ENCODE peak calls at places on chromosomes 7 and 10, in four cellular contexts. One of them, this sample, is unnamed.

GRCh38 chr10:133567119-133567518 is 1.7 kb upstream of the SYCE1 start:
- DNase-seq in mesendoderm: no peak
- DNase-seq in Panc1: no peak
- DNase-seq in adrenal gland: no peak
- DNase-seq in this sample: no peak

GRCh38 chr10:71074176-71074755 is 138.1 kb upstream of the UNC5B start:
- DNase-seq in mesendoderm: peak
- DNase-seq in Panc1: no peak
- DNase-seq in adrenal gland: no peak
- DNase-seq in this sample: peak

GRCh38 chr10:38143587-38143986 is 49.5 kb downstream of the ZNF37A start:
- DNase-seq in mesendoderm: no peak
- DNase-seq in Panc1: no peak
- DNase-seq in adrenal gland: no peak
- DNase-seq in this sample: no peak

GRCh38 chr7:27933691-27934565 is 194.0 kb downstream of the TAX1BP1 start:
- DNase-seq in mesendoderm: peak
- DNase-seq in Panc1: no peak
- DNase-seq in adrenal gland: no peak
- DNase-seq in this sample: no peak

GRCh38 chr10:95728535-95728934 is 27.4 kb upstream of the ENTPD1 start:
- DNase-seq in mesendoderm: no peak
- DNase-seq in Panc1: no peak
- DNase-seq in adrenal gland: peak
- DNase-seq in this sample: no peak

GRCh38 chr10:4130685-4131084 is 345.7 kb upstream of the KLF6 start:
- DNase-seq in mesendoderm: no peak
- DNase-seq in Panc1: no peak
- DNase-seq in adrenal gland: no peak
- DNase-seq in this sample: no peak

GRCh38 chr7:66258409-66258808 is 53.3 kb downstream of the TPST1 start:
- DNase-seq in mesendoderm: no peak
- DNase-seq in Panc1: no peak
- DNase-seq in adrenal gland: peak
- DNase-seq in this sample: no peak

GRCh38 chr10:124737708-124738107 is 6.5 kb downstream of the FAM53B start:
- DNase-seq in mesendoderm: no peak
- DNase-seq in Panc1: no peak
- DNase-seq in adrenal gland: no peak
- DNase-seq in this sample: no peak

GRCh38 chr7:47720141-47720906 is 138.4 kb upstream of the TNS3 start:
- DNase-seq in mesendoderm: no peak
- DNase-seq in Panc1: no peak
- DNase-seq in adrenal gland: peak
- DNase-seq in this sample: no peak

GRCh38 chr7:44976746-44977196 is 2.0 kb downstream of the MYO1G start:
- DNase-seq in mesendoderm: no peak
- DNase-seq in Panc1: no peak
- DNase-seq in adrenal gland: no peak
- DNase-seq in this sample: no peak

GRCh38 chr7:44974549-44974948 is 4.3 kb downstream of the MYO1G start:
- DNase-seq in mesendoderm: no peak
- DNase-seq in Panc1: no peak
- DNase-seq in adrenal gland: no peak
- DNase-seq in this sample: no peak

GRCh38 chr7:44975331-44976039 is 3.3 kb downstream of the MYO1G start:
- DNase-seq in mesendoderm: no peak
- DNase-seq in Panc1: no peak
- DNase-seq in adrenal gland: no peak
- DNase-seq in this sample: no peak

GRCh38 chr7:44977304-44977858 is 1.4 kb downstream of the MYO1G start:
- DNase-seq in mesendoderm: no peak
- DNase-seq in Panc1: no peak
- DNase-seq in adrenal gland: no peak
- DNase-seq in this sample: no peak

DNA sequence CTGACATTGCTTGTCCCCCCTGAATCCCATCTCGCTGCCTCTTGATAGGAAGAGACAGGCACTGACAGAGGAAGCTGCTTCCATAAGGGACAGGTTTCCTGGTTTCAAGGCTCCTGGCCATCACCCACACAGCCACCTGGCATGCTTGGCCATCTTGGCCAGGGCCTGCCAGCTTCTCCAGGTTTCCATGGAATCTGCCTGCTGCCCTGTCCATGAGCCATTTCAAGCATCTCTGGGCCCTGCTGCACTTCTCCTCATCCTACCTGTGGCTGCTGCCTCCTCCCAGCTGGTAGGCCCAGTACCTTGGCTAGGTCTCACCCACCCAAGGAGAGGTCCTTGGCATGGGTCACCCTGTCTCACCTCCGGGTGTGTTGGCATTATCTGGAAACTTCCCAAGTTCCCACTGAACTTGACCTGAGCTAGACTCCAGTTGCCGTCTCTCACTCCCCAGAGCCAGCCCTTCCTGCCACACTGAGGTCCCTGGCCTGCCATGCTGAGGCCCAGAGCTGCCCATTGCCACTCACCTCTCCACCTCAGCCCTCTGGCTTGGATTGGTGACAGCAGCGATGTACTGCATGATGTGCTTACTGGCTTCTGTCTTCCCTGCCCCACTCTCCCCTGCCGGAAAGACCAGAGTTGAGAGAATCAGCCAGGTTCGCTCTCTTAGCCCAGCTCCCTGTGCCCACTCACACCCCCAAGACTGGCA is 2.6 kb downstream of the MYO1G start:
- DNase-seq in mesendoderm: no peak
- DNase-seq in Panc1: no peak
- DNase-seq in adrenal gland: no peak
- DNase-seq in this sample: no peak
- H3K27ac ChIP-seq in mesendoderm: no peak
- H3K27ac ChIP-seq in Panc1: no peak
- H3K27ac ChIP-seq in adrenal gland: no peak
- H3K27ac ChIP-seq in this sample: no peak

DNA sequence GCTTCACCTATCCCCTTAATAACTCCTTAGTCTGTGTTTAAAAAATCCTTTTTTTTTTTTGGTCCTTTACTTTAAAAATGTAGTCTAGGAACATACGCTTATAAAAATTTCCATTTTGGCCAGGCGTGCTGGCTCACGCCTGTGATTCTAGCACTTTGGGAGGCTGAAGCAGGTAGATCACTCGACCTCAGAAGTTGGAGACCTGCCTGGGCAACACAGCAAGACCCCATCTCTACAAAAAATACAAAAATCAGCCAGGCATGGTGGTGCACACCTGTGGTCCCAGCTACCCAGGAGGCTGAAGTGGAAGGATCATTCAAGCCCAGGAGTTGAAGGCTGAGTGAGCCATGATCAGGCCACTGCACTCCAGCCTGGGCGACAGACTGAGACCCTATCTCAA is 14.8 kb downstream of the KAZALD1 start:
- DNase-seq in mesendoderm: no peak
- DNase-seq in Panc1: no peak
- DNase-seq in adrenal gland: no peak
- DNase-seq in this sample: no peak
- H3K27ac ChIP-seq in mesendoderm: no peak
- H3K27ac ChIP-seq in Panc1: no peak
- H3K27ac ChIP-seq in adrenal gland: no peak
- H3K27ac ChIP-seq in this sample: no peak

GRCh38 chr10:30115391-30116253 is 56.2 kb upstream of the JCAD start:
- DNase-seq in mesendoderm: no peak
- DNase-seq in Panc1: no peak
- DNase-seq in adrenal gland: no peak
- DNase-seq in this sample: no peak
- H3K27ac ChIP-seq in mesendoderm: no peak
- H3K27ac ChIP-seq in Panc1: no peak
- H3K27ac ChIP-seq in adrenal gland: no peak
- H3K27ac ChIP-seq in this sample: no peak

GRCh38 chr7:74002474-74003017 is 25.4 kb upstream of the ELN start:
- DNase-seq in mesendoderm: no peak
- DNase-seq in Panc1: no peak
- DNase-seq in adrenal gland: peak
- DNase-seq in this sample: no peak
- H3K27ac ChIP-seq in mesendoderm: no peak
- H3K27ac ChIP-seq in Panc1: no peak
- H3K27ac ChIP-seq in adrenal gland: no peak
- H3K27ac ChIP-seq in this sample: no peak

DNA sequence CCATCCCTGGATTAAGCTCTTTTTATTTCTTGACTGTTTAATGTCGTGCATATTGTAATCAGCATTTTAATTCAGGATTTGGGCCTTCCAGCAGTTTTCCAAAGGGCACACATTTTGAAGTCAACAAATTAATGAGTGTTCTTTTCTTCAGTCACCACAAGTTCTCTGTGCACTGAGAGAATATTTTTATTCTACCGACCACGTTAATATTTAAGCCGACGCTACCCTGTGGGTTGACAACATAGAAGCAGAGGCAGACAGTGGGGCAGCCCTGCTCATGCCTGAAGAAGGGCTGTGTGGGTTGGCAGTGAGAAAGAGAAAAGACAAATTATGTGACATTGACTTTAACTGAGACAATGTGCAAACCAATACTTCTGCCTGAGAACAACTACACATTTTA is 125.6 kb downstream of the ICA1 start:
- DNase-seq in mesendoderm: no peak
- DNase-seq in Panc1: no peak
- DNase-seq in adrenal gland: no peak
- DNase-seq in this sample: no peak
- H3K27ac ChIP-seq in mesendoderm: no peak
- H3K27ac ChIP-seq in Panc1: no peak
- H3K27ac ChIP-seq in adrenal gland: no peak
- H3K27ac ChIP-seq in this sample: no peak

DNA sequence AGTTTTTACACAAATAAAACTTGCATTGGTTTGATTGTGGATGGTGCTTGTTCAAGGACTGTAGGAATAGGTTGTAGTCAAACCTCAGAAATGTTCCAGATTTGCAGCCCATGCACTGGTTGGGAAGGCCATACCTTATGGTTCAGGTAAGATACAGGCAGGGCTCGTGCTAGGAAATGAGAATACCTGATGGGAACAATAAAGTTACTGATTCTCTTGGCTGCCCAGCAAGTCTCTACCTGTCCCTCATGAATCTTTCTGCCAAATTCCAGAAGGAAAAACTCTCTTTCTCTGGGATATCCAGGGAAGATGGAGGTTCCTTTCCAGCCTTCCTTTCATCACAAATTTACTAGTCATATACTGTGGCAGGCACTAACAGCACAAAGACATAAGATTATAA is 53.8 kb downstream of the TFAM start:
- DNase-seq in mesendoderm: no peak
- DNase-seq in Panc1: no peak
- DNase-seq in adrenal gland: no peak
- DNase-seq in this sample: no peak
- H3K27ac ChIP-seq in mesendoderm: no peak
- H3K27ac ChIP-seq in Panc1: no peak
- H3K27ac ChIP-seq in adrenal gland: no peak
- H3K27ac ChIP-seq in this sample: peak